ENCODE peak calls at places on chromosomes 11 and 22, in five cellular contexts. N is tibial artery, T is GM20000, K is bronchial epithelial cell, D is RWPE1. O is an unnamed sample.

GRCh38 chr11:18802381-18803257 is 11.0 kb upstream of the PTPN5 start:
- DNase-seq in N (no peak), T (peak; percentile 60), K (peak; percentile 71), D (peak; percentile 59), O (no peak)

GRCh38 chr22:37330200-37331033 is 48.1 kb downstream of the CYTH4 start:
- DNase-seq in N (no peak), T (peak; percentile 83), K (peak; percentile 91), D (peak; percentile 36), O (no peak)

GRCh38 chr22:25903294-25903693 is 161.3 kb downstream of the MYO18B start:
- DNase-seq in N (no peak), T (no peak), K (no peak), D (no peak), O (no peak)

GRCh38 chr22:36211237-36211881 is 9.8 kb upstream of the APOL4 start:
- DNase-seq in N (no peak), T (no peak), K (no peak), D (no peak), O (peak; percentile 57)

GRCh38 chr11:104134760-104135159 is 29.2 kb downstream of the PDGFD start:
- DNase-seq in N (no peak), T (no peak), K (peak; percentile 57), D (no peak), O (no peak)

GRCh38 chr22:19430890-19431541 is 517 bp downstream of the HIRA start:
- DNase-seq in N (no peak), T (peak; percentile 38), K (peak; percentile 18), D (no peak), O (no peak)

GRCh38 chr11:61071208-61071681 is 31.0 kb upstream of the CD5 start:
- DNase-seq in N (peak; percentile 51), T (peak; percentile 70), K (no peak), D (no peak), O (no peak)

GRCh38 chr22:46730568-46731245 is 7.3 kb downstream of the CERK start:
- DNase-seq in N (no peak), T (no peak), K (no peak), D (no peak), O (no peak)

GRCh38 chr22:49457946-49458707 is 369.5 kb downstream of the BRD1 start:
- DNase-seq in N (peak; percentile 44), T (no peak), K (no peak), D (no peak), O (no peak)

GRCh38 chr11:80849253-80849652 is 1408.4 kb upstream of the TENM4 start:
- DNase-seq in N (no peak), T (no peak), K (no peak), D (no peak), O (no peak)

DNA sequence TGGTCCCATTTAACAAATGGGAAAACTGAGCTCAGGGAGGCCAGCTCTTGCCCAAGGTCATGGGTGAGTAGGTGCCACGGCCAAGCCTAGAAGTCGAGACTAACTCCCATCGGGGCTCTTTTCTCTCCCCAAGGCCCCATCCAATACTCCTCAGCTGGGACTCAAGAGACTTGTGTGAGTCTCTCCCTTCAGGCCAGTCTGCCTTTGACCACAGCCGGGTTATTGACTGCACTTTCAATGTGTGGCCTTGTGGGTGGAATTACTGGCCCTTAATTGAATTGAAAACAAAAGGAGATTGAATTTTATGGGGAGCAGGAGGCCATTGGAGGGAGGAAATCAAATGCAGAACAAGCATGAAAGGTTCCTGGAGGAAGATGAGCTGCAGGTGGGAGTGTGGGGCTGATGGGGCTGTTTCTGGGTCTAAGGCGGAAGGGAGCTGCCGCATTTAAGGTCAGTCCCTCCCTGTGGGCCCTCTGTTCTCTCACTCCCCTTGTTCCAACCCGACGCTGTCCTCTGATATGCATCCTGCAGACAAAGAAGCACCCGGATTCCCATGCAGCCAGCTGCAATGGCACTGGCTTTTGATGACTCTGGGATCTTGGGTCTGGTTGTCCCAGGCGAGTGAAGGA is 552.8 kb downstream of the MIAT start:
- DNase-seq in N (no peak), T (no peak), K (no peak), D (no peak), O (no peak)
- TF ChIP-seq CTCF in N (no peak), T (no peak), K (no peak), D (no peak), O (no peak)

GRCh38 chr22:50475652-50476002 is 792 bp upstream of the SBF1 start:
- DNase-seq in N (no peak), T (no peak), K (no peak), D (no peak), O (no peak)

GRCh38 chr22:50479686-50480085 is 1.7 kb upstream of the ADM2 start:
- DNase-seq in N (no peak), T (no peak), K (no peak), D (no peak), O (no peak)

GRCh38 chr22:50474711-50475651 is at the start of gene SBF1:
- DNase-seq in N (peak; percentile 94), T (peak; percentile 100), K (peak; percentile 70), D (peak; percentile 94), O (peak; percentile 86)

GRCh38 chr22:50476819-50477344 is 2.0 kb upstream of the SBF1 start:
- DNase-seq in N (no peak), T (no peak), K (peak; percentile 28), D (no peak), O (no peak)

DNA sequence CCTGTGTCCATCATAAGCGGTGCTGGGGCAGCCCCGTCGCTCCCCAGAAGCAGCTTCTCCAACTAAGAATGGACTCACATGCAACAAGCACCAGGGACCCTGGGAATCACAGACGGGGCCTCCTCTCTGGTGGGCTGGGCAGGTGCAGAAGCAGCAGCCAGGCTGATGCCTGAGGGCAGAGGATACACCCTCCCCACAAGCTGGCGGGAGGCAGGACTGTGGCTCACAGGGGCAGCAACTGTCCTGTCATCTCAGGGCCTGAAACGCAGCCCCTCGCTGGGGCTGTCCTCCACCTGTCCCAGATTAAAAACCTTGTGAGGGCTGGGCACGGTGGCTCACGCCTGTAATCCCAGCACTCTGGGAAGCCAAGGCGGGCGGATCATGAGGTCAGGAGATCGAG is 3.1 kb upstream of the SBF1 start:
- DNase-seq in N (no peak), T (no peak), K (no peak), D (no peak), O (no peak)
- TF ChIP-seq CTCF in N (no peak), T (no peak), K (no peak), D (no peak), O (no peak)

DNA sequence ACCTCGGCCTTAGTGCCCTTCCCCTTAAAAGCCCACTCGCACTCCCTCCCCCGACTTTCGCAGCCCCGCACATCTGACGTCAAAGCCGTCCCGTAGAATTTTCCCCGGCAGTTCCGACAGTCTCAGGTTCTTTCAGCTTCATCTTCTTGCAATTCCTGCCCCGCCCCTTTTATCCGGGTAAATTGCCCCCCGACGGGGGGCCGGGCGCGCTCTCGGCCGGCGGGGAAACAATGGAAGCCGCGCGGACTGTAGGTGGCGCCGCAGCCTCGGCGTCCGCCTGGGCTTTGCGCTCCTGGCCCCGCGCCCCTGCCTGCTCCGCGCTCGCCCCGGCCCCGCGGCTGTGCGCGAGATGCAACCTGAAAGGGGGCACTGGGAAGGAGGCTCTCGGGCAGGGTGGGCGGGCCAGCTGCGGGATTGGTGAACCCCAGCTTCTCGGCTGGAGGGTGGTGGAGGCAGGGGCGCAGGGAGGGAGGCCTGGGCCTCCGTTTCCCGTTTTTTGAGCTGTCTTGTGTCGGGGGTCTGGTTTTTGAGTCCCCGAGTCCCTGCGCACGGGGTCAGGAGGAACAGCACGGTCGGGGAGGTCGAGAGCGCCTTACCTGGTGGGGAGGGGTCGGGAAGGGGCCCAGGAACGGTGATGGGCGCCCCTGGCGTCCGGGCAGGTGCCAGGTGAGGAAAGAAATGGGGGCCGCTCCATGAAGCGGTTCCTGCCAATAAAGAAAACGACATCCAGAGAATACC is 855 bp upstream of the FGF19 start:
- DNase-seq in N (no peak), T (peak; percentile 64), K (no peak), D (no peak), O (no peak)
- TF ChIP-seq CTCF in N (peak; percentile 30), T (no peak), K (peak; percentile 65), D (peak; percentile 65), O (no peak)

GRCh38 chr11:12377824-12378593 is 638 bp downstream of the PARVA start:
- DNase-seq in N (peak; percentile 93), T (no peak), K (peak; percentile 76), D (peak; percentile 69), O (no peak)
- TF ChIP-seq CTCF in N (no peak), T (no peak), K (no peak), D (peak; percentile 57), O (no peak)

GRCh38 chr11:85664561-85665481 is at the start of gene CREBZF:
- DNase-seq in N (peak; percentile 97), T (peak; percentile 92), K (peak; percentile 84), D (peak; percentile 94), O (peak; percentile 92)
- TF ChIP-seq CTCF in N (no peak), T (no peak), K (no peak), D (no peak), O (no peak)